ENCODE peak calls at places on chromosomes 3 and 15, in four cellular contexts. A is GM13976; Z is CD8-positive, alpha-beta T cell; D is left lung. L is an unnamed sample.

GRCh38 chr3:5245927-5246326 is 58.4 kb downstream of the EDEM1 start:
- DNase-seq in A (no peak), Z (no peak), D (no peak), L (no peak)

GRCh38 chr15:61816856-61817255 is 243.4 kb downstream of the VPS13C start:
- DNase-seq in A (no peak), Z (no peak), D (no peak), L (peak; percentile 64)

GRCh38 chr3:115676336-115676735 is 53.0 kb downstream of the GAP43 start:
- DNase-seq in A (no peak), Z (no peak), D (no peak), L (no peak)

GRCh38 chr15:62021991-62022600 is 38.2 kb downstream of the VPS13C start:
- DNase-seq in A (no peak), Z (no peak), D (no peak), L (no peak)

GRCh38 chr3:114363554-114364202 is 69.8 kb downstream of the TIGIT start:
- DNase-seq in A (no peak), Z (no peak), D (no peak), L (no peak)

GRCh38 chr15:41855121-41855941 is 16.7 kb downstream of the PLA2G4B start:
- DNase-seq in A (no peak), Z (no peak), D (no peak), L (no peak)

GRCh38 chr15:65189102-65189740 is 4.1 kb upstream of the CLPX start:
- DNase-seq in A (peak; percentile 69), Z (no peak), D (no peak), L (no peak)

GRCh38 chr3:56764184-56764583 is 37.6 kb downstream of the ARHGEF3 start:
- DNase-seq in A (no peak), Z (no peak), D (no peak), L (no peak)

GRCh38 chr3:188349276-188349962 is 195.5 kb downstream of the LPP start:
- DNase-seq in A (no peak), Z (no peak), D (no peak), L (no peak)

GRCh38 chr15:46280753-46281521 is 646.1 kb downstream of the SQOR start:
- DNase-seq in A (no peak), Z (no peak), D (no peak), L (no peak)
- TF ChIP-seq CTCF in A (no peak), Z (no peak), D (no peak), L (peak; percentile 10)

GRCh38 chr15:43209059-43209824 is 11.6 kb downstream of the EPB42 start:
- DNase-seq in A (peak; percentile 71), Z (no peak), D (no peak), L (peak; percentile 83)
- TF ChIP-seq CTCF in A (no peak), Z (no peak), D (no peak), L (no peak)

DNA sequence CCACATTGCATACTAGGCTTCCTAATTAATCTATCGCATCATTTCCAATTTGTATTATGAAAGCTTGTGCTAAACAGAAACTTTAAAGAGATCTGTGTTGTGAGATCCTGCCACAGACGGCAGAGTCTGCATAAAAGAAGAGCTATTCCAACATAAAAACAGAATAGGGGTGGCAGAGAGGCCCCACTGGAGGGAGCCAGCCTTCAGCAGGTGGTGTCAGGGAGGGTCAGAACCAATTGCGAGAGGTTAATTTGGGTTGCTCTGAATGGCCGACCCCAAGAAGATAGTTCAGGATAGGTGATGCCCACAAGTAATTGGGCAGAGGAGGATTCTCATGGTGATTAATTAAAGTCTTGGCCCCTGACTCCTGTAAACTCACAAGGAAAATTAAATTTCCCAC is 74.8 kb downstream of the DCLK3 start:
- DNase-seq in A (no peak), Z (no peak), D (no peak), L (no peak)
- TF ChIP-seq CTCF in A (no peak), Z (no peak), D (no peak), L (no peak)

GRCh38 chr15:80127911-80128310 is 24.9 kb upstream of the FAH start:
- DNase-seq in A (no peak), Z (no peak), D (no peak), L (no peak)

GRCh38 chr15:80132382-80132781 is 20.4 kb upstream of the FAH start:
- DNase-seq in A (no peak), Z (no peak), D (no peak), L (no peak)
- TF ChIP-seq CTCF in A (no peak), Z (no peak), D (no peak), L (no peak)

DNA sequence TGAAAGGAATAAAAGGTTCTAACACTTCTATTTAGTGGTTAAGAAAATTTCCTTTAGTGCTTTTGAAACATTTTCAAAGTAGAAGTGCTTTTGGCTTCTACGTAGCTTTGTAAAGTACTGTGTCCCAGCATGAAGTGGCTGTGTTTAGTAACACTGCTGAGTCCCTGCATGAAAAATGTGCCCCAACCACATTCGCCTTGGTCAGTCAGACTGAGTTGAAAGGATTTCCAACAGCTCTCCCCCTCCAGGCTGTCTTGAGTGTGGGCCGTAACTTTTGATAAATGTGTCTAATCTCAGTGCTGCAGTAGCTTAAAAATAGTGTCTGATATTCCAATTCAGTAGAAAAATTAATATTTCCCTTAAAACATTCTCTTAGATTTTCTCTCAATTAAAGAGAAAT is 115.0 kb downstream of the NR1D2 start:
- DNase-seq in A (no peak), Z (no peak), D (peak; percentile 76), L (no peak)
- TF ChIP-seq CTCF in A (no peak), Z (no peak), D (no peak), L (no peak)